ENCODE peak calls at places on chromosomes 13 and 19, in seven cellular contexts. S is AML-193, G is coronary artery, I is frontal cortex, L is upper lobe of right lung, E is GM04504, V is occipital lobe. N is an unnamed sample.

GRCh38 chr19:7883796-7884570 is 4.3 kb upstream of the LRRC8E start:
- DNase-seq in S (no peak), G (no peak), I (no peak), L (no peak), E (peak), V (no peak), N (no peak)

GRCh38 chr13:114142640-114143490 is 10.4 kb upstream of the RASA3 start:
- DNase-seq in S (peak), G (no peak), I (no peak), L (peak), E (no peak), V (no peak), N (no peak)

GRCh38 chr19:43595605-43595998 is 332 bp downstream of the IRGQ start:
- DNase-seq in S (no peak), G (no peak), I (no peak), L (no peak), E (no peak), V (no peak), N (no peak)

GRCh38 chr19:49570997-49571676 is 9.2 kb downstream of the NOSIP start:
- DNase-seq in S (peak), G (no peak), I (no peak), L (no peak), E (no peak), V (no peak), N (peak)

GRCh38 chr19:45972944-45973525 is 630 bp downstream of the NOVA2 start:
- DNase-seq in S (no peak), G (no peak), I (no peak), L (no peak), E (no peak), V (no peak), N (peak)

GRCh38 chr13:46639033-46639981 is 86.3 kb downstream of the LRCH1 start:
- DNase-seq in S (no peak), G (no peak), I (no peak), L (no peak), E (no peak), V (no peak), N (no peak)

GRCh38 chr13:23817833-23818232 is 71.4 kb downstream of the MIPEP start:
- DNase-seq in S (no peak), G (no peak), I (no peak), L (no peak), E (no peak), V (no peak), N (no peak)

GRCh38 chr19:48844472-48844871 is 8.2 kb upstream of the HSD17B14 start:
- DNase-seq in S (no peak), G (no peak), I (no peak), L (no peak), E (peak), V (no peak), N (peak)

GRCh38 chr13:32443111-32443510 is 15.2 kb upstream of the N4BP2L1 start:
- DNase-seq in S (peak), G (no peak), I (no peak), L (no peak), E (no peak), V (no peak), N (no peak)

GRCh38 chr19:5075603-5076002 is 106.7 kb downstream of the KDM4B start:
- DNase-seq in S (no peak), G (no peak), I (no peak), L (no peak), E (no peak), V (no peak), N (no peak)

GRCh38 chr19:29855087-29855486 is 43.3 kb downstream of the CCNE1 start:
- DNase-seq in S (no peak), G (peak), I (no peak), L (peak), E (no peak), V (no peak), N (peak)

GRCh38 chr13:91126806-91127205 is 220.7 kb upstream of the MIR17HG start:
- DNase-seq in S (no peak), G (no peak), I (no peak), L (no peak), E (no peak), V (no peak), N (no peak)

GRCh38 chr19:15369594-15369891 is 10.0 kb downstream of the AKAP8 start:
- DNase-seq in S (no peak), G (no peak), I (no peak), L (no peak), E (no peak), V (no peak), N (no peak)

GRCh38 chr13:73898899-73899298 is 235.3 kb downstream of the KLF12 start:
- DNase-seq in S (no peak), G (no peak), I (no peak), L (no peak), E (no peak), V (no peak), N (no peak)

GRCh38 chr13:25466880-25467279 is 95.1 kb downstream of the ATP8A2 start:
- DNase-seq in S (no peak), G (no peak), I (no peak), L (no peak), E (no peak), V (no peak), N (no peak)

GRCh38 chr19:50046649-50047503 is 21.1 kb downstream of the ZNF473 start:
- DNase-seq in S (no peak), G (no peak), I (peak), L (peak), E (no peak), V (peak), N (peak)

GRCh38 chr13:32023698-32024097 is 7.9 kb upstream of the FRY start:
- DNase-seq in S (peak), G (no peak), I (no peak), L (no peak), E (no peak), V (no peak), N (no peak)

GRCh38 chr19:5907216-5907615 is 2.5 kb downstream of the VMAC start:
- DNase-seq in S (no peak), G (no peak), I (no peak), L (no peak), E (no peak), V (no peak), N (no peak)